ENCODE peak calls at places on chromosomes 4 and X, in nine cellular contexts. One of them, this sample, is unnamed.

GRCh38 chr4:182643801-182644311 is 273.3 kb downstream of the DCTD start:
- DNase-seq in transverse colon: no peak
- DNase-seq in H1: no peak
- DNase-seq in stomach: no peak
- DNase-seq in esophagus muscularis mucosa: no peak
- DNase-seq in sigmoid colon: no peak
- DNase-seq in HepG2: no peak
- DNase-seq in GM12878: no peak
- DNase-seq in upper lobe of left lung: no peak
- DNase-seq in this sample: no peak

GRCh38 chr4:159075531-159075932 is 27.3 kb upstream of the RAPGEF2 start:
- DNase-seq in transverse colon: no peak
- DNase-seq in H1: no peak
- DNase-seq in stomach: no peak
- DNase-seq in esophagus muscularis mucosa: no peak
- DNase-seq in sigmoid colon: no peak
- DNase-seq in HepG2: no peak
- DNase-seq in GM12878: no peak
- DNase-seq in upper lobe of left lung: no peak
- DNase-seq in this sample: no peak

GRCh38 chrX:623599-624323 is 6.8 kb upstream of the SHOX start:
- DNase-seq in transverse colon: no peak
- DNase-seq in H1: peak
- DNase-seq in stomach: no peak
- DNase-seq in esophagus muscularis mucosa: peak
- DNase-seq in sigmoid colon: no peak
- DNase-seq in HepG2: no peak
- DNase-seq in GM12878: no peak
- DNase-seq in upper lobe of left lung: peak
- DNase-seq in this sample: peak

GRCh38 chr4:84855774-84856173 is 110.7 kb downstream of the WDFY3 start:
- DNase-seq in transverse colon: no peak
- DNase-seq in H1: no peak
- DNase-seq in stomach: no peak
- DNase-seq in esophagus muscularis mucosa: no peak
- DNase-seq in sigmoid colon: no peak
- DNase-seq in HepG2: peak
- DNase-seq in GM12878: no peak
- DNase-seq in upper lobe of left lung: no peak
- DNase-seq in this sample: no peak

GRCh38 chrX:52990848-52991247 is 32.5 kb upstream of the FAM156A start:
- DNase-seq in transverse colon: no peak
- DNase-seq in H1: no peak
- DNase-seq in stomach: no peak
- DNase-seq in esophagus muscularis mucosa: no peak
- DNase-seq in sigmoid colon: no peak
- DNase-seq in HepG2: no peak
- DNase-seq in GM12878: no peak
- DNase-seq in upper lobe of left lung: no peak
- DNase-seq in this sample: no peak

GRCh38 chr4:186651624-186652023 is 72.0 kb downstream of the FAT1 start:
- DNase-seq in transverse colon: peak
- DNase-seq in H1: no peak
- DNase-seq in stomach: peak
- DNase-seq in esophagus muscularis mucosa: no peak
- DNase-seq in sigmoid colon: peak
- DNase-seq in HepG2: no peak
- DNase-seq in GM12878: no peak
- DNase-seq in upper lobe of left lung: peak
- DNase-seq in this sample: no peak

GRCh38 chrX:111568356-111568755 is 56.9 kb downstream of the SERTM2 start:
- DNase-seq in transverse colon: no peak
- DNase-seq in H1: no peak
- DNase-seq in stomach: no peak
- DNase-seq in esophagus muscularis mucosa: no peak
- DNase-seq in sigmoid colon: no peak
- DNase-seq in HepG2: peak
- DNase-seq in GM12878: no peak
- DNase-seq in upper lobe of left lung: no peak
- DNase-seq in this sample: no peak

GRCh38 chr4:73675623-73676022 is 55.4 kb upstream of the RASSF6 start:
- DNase-seq in transverse colon: no peak
- DNase-seq in H1: no peak
- DNase-seq in stomach: no peak
- DNase-seq in esophagus muscularis mucosa: no peak
- DNase-seq in sigmoid colon: no peak
- DNase-seq in HepG2: no peak
- DNase-seq in GM12878: no peak
- DNase-seq in upper lobe of left lung: no peak
- DNase-seq in this sample: no peak

GRCh38 chr4:138868562-138868961 is 147.0 kb upstream of the NOCT start:
- DNase-seq in transverse colon: no peak
- DNase-seq in H1: no peak
- DNase-seq in stomach: no peak
- DNase-seq in esophagus muscularis mucosa: no peak
- DNase-seq in sigmoid colon: no peak
- DNase-seq in HepG2: no peak
- DNase-seq in GM12878: no peak
- DNase-seq in upper lobe of left lung: no peak
- DNase-seq in this sample: no peak

GRCh38 chr4:11014199-11014598 is 329.6 kb upstream of the CLNK start:
- DNase-seq in transverse colon: no peak
- DNase-seq in H1: no peak
- DNase-seq in stomach: no peak
- DNase-seq in esophagus muscularis mucosa: peak
- DNase-seq in sigmoid colon: no peak
- DNase-seq in HepG2: no peak
- DNase-seq in GM12878: no peak
- DNase-seq in upper lobe of left lung: no peak
- DNase-seq in this sample: no peak

GRCh38 chr4:152735302-152735917 is 44.1 kb downstream of the TIGD4 start:
- DNase-seq in transverse colon: no peak
- DNase-seq in H1: no peak
- DNase-seq in stomach: no peak
- DNase-seq in esophagus muscularis mucosa: no peak
- DNase-seq in sigmoid colon: no peak
- DNase-seq in HepG2: no peak
- DNase-seq in GM12878: peak
- DNase-seq in upper lobe of left lung: no peak
- DNase-seq in this sample: no peak

DNA sequence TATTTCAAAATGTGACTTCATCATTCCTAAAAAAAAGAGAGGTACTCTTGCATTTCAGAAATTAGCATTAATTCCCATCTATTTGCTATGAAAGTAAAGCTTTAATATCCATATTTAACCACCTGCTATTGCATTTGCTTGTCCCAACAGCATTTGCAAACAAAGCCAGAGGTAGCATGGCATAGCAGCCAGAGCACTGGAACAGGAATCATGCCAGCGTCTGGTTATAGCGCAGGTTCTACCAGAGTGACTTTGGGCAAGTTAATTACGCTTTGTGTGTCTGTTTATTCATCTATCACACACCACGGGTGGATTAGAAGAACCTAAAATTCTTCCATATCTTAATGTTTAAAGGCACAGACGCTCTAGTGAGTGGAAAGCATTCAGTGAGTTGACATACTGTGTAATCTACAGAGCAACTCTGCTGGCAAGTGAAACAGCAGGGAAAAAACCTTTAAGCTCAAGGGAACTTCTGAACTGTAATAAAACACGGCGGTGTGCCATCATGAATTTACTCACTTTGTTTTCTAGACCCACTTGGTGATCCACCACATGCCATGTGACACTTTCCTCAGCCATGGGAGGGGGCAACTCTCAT is 76.6 kb upstream of the QRFPR start:
- DNase-seq in transverse colon: no peak
- DNase-seq in H1: no peak
- DNase-seq in stomach: no peak
- DNase-seq in esophagus muscularis mucosa: no peak
- DNase-seq in sigmoid colon: no peak
- DNase-seq in HepG2: no peak
- DNase-seq in GM12878: no peak
- DNase-seq in upper lobe of left lung: no peak
- DNase-seq in this sample: no peak
- TF ChIP-seq POLR2AphosphoS5 in transverse colon: no peak
- TF ChIP-seq POLR2AphosphoS5 in H1: no peak
- TF ChIP-seq POLR2AphosphoS5 in stomach: no peak
- TF ChIP-seq POLR2AphosphoS5 in esophagus muscularis mucosa: no peak
- TF ChIP-seq POLR2AphosphoS5 in sigmoid colon: no peak
- TF ChIP-seq POLR2AphosphoS5 in HepG2: no peak
- TF ChIP-seq POLR2AphosphoS5 in GM12878: no peak
- TF ChIP-seq POLR2AphosphoS5 in upper lobe of left lung: no peak
- TF ChIP-seq POLR2AphosphoS5 in this sample: no peak

GRCh38 chrX:24463077-24463476 is 2.0 kb upstream of the PDK3 start:
- DNase-seq in transverse colon: no peak
- DNase-seq in H1: no peak
- DNase-seq in stomach: no peak
- DNase-seq in esophagus muscularis mucosa: no peak
- DNase-seq in sigmoid colon: no peak
- DNase-seq in HepG2: no peak
- DNase-seq in GM12878: no peak
- DNase-seq in upper lobe of left lung: no peak
- DNase-seq in this sample: no peak

GRCh38 chrX:24465524-24465850 is 401 bp downstream of the PDK3 start:
- DNase-seq in transverse colon: no peak
- DNase-seq in H1: no peak
- DNase-seq in stomach: no peak
- DNase-seq in esophagus muscularis mucosa: no peak
- DNase-seq in sigmoid colon: no peak
- DNase-seq in HepG2: no peak
- DNase-seq in GM12878: no peak
- DNase-seq in upper lobe of left lung: no peak
- DNase-seq in this sample: no peak

GRCh38 chrX:24466025-24466424 is 939 bp downstream of the PDK3 start:
- DNase-seq in transverse colon: no peak
- DNase-seq in H1: no peak
- DNase-seq in stomach: no peak
- DNase-seq in esophagus muscularis mucosa: no peak
- DNase-seq in sigmoid colon: no peak
- DNase-seq in HepG2: no peak
- DNase-seq in GM12878: no peak
- DNase-seq in upper lobe of left lung: no peak
- DNase-seq in this sample: no peak

GRCh38 chrX:24464498-24464835 is 619 bp upstream of the PDK3 start:
- DNase-seq in transverse colon: no peak
- DNase-seq in H1: no peak
- DNase-seq in stomach: no peak
- DNase-seq in esophagus muscularis mucosa: no peak
- DNase-seq in sigmoid colon: peak
- DNase-seq in HepG2: no peak
- DNase-seq in GM12878: no peak
- DNase-seq in upper lobe of left lung: no peak
- DNase-seq in this sample: no peak

GRCh38 chrX:24464836-24465523 is at the start of gene PDK3:
- DNase-seq in transverse colon: peak
- DNase-seq in H1: peak
- DNase-seq in stomach: peak
- DNase-seq in esophagus muscularis mucosa: peak
- DNase-seq in sigmoid colon: peak
- DNase-seq in HepG2: peak
- DNase-seq in GM12878: peak
- DNase-seq in upper lobe of left lung: peak
- DNase-seq in this sample: peak
- TF ChIP-seq POLR2A in transverse colon: peak
- TF ChIP-seq POLR2A in H1: peak
- TF ChIP-seq POLR2A in stomach: peak
- TF ChIP-seq POLR2A in esophagus muscularis mucosa: peak
- TF ChIP-seq POLR2A in sigmoid colon: peak
- TF ChIP-seq POLR2A in HepG2: peak
- TF ChIP-seq POLR2A in GM12878: peak
- TF ChIP-seq POLR2A in upper lobe of left lung: no peak
- TF ChIP-seq POLR2A in this sample: no peak

GRCh38 chrX:72366178-72366577 is 60.5 kb upstream of the CITED1 start:
- DNase-seq in transverse colon: no peak
- DNase-seq in H1: no peak
- DNase-seq in stomach: no peak
- DNase-seq in esophagus muscularis mucosa: no peak
- DNase-seq in sigmoid colon: no peak
- DNase-seq in HepG2: no peak
- DNase-seq in GM12878: no peak
- DNase-seq in upper lobe of left lung: no peak
- DNase-seq in this sample: no peak

GRCh38 chrX:72368796-72369195 is 63.1 kb upstream of the CITED1 start:
- DNase-seq in transverse colon: no peak
- DNase-seq in H1: no peak
- DNase-seq in stomach: no peak
- DNase-seq in esophagus muscularis mucosa: no peak
- DNase-seq in sigmoid colon: no peak
- DNase-seq in HepG2: no peak
- DNase-seq in GM12878: no peak
- DNase-seq in upper lobe of left lung: no peak
- DNase-seq in this sample: no peak

GRCh38 chrX:72365126-72365525 is 59.4 kb upstream of the CITED1 start:
- DNase-seq in transverse colon: no peak
- DNase-seq in H1: no peak
- DNase-seq in stomach: no peak
- DNase-seq in esophagus muscularis mucosa: no peak
- DNase-seq in sigmoid colon: no peak
- DNase-seq in HepG2: no peak
- DNase-seq in GM12878: no peak
- DNase-seq in upper lobe of left lung: no peak
- DNase-seq in this sample: no peak

GRCh38 chrX:72366746-72367145 is 61.0 kb upstream of the CITED1 start:
- DNase-seq in transverse colon: no peak
- DNase-seq in H1: no peak
- DNase-seq in stomach: no peak
- DNase-seq in esophagus muscularis mucosa: no peak
- DNase-seq in sigmoid colon: no peak
- DNase-seq in HepG2: no peak
- DNase-seq in GM12878: no peak
- DNase-seq in upper lobe of left lung: no peak
- DNase-seq in this sample: no peak

DNA sequence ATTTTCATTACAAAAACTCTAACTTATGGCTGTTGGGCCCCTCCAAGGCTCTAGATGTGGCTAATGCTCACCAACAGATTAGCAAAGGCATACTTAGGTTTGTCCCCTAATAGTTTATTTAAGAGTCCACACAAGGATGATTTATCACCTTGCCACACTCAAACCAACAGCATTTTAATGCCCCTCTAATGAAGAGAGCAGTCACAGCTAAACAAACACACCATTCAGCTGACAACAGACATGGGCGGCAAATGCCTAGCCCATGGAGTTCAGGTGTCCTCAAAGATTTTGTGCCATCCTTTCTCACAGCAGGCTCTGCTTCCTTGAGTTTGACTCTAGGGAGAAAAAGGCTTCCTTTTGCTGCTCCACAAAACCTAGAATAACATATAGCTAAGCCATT is 61.8 kb upstream of the CITED1 start:
- DNase-seq in transverse colon: no peak
- DNase-seq in H1: no peak
- DNase-seq in stomach: no peak
- DNase-seq in esophagus muscularis mucosa: no peak
- DNase-seq in sigmoid colon: no peak
- DNase-seq in HepG2: no peak
- DNase-seq in GM12878: no peak
- DNase-seq in upper lobe of left lung: no peak
- DNase-seq in this sample: no peak
- TF ChIP-seq EP300 in transverse colon: no peak
- TF ChIP-seq EP300 in H1: no peak
- TF ChIP-seq EP300 in stomach: no peak
- TF ChIP-seq EP300 in esophagus muscularis mucosa: no peak
- TF ChIP-seq EP300 in sigmoid colon: no peak
- TF ChIP-seq EP300 in HepG2: no peak
- TF ChIP-seq EP300 in GM12878: no peak
- TF ChIP-seq EP300 in upper lobe of left lung: no peak
- TF ChIP-seq EP300 in this sample: no peak

GRCh38 chr4:5785806-5786680 is 75.0 kb downstream of the EVC start:
- DNase-seq in transverse colon: no peak
- DNase-seq in H1: no peak
- DNase-seq in stomach: no peak
- DNase-seq in esophagus muscularis mucosa: no peak
- DNase-seq in sigmoid colon: peak
- DNase-seq in HepG2: no peak
- DNase-seq in GM12878: no peak
- DNase-seq in upper lobe of left lung: no peak
- DNase-seq in this sample: peak
- TF ChIP-seq POLR2AphosphoS5 in transverse colon: no peak
- TF ChIP-seq POLR2AphosphoS5 in H1: no peak
- TF ChIP-seq POLR2AphosphoS5 in stomach: no peak
- TF ChIP-seq POLR2AphosphoS5 in esophagus muscularis mucosa: no peak
- TF ChIP-seq POLR2AphosphoS5 in sigmoid colon: no peak
- TF ChIP-seq POLR2AphosphoS5 in HepG2: no peak
- TF ChIP-seq POLR2AphosphoS5 in GM12878: no peak
- TF ChIP-seq POLR2AphosphoS5 in upper lobe of left lung: no peak
- TF ChIP-seq POLR2AphosphoS5 in this sample: no peak

This sample was measured in suprapubic skin.